ENCODE peak calls at places on chromosomes 7 and 10, in nine cellular contexts. R is A549; X is astrocyte of the spinal cord; L is neural crest cell; W is nephron progenitor cell; T is GM12891; D is immature natural killer cell; O is stimulated activated CD4-positive, alpha-beta T cell treated with anti-CD3 and anti-CD28 coated beads, Interleukin-1b, Interleukin-23, amount 100 ng/mL, for 1 hour; U is nucleus accumbens. Q is an unnamed sample.

GRCh38 chr7:101232141-101232821 is 5.3 kb downstream of the CLDN15 start:
- DNase-seq in D (no peak), X (no peak), R (no peak), O (no peak), U (no peak), L (no peak), W (peak), T (no peak), Q (peak)

GRCh38 chr7:139619367-139619657 is 95.8 kb downstream of the CLEC2L start:
- DNase-seq in W (no peak), O (no peak), L (no peak), T (no peak), X (peak), U (no peak), D (no peak), R (no peak), Q (peak)

GRCh38 chr7:65379318-65379717 is 5.7 kb downstream of the ZNF92 start:
- DNase-seq in R (no peak), X (no peak), T (no peak), L (no peak), O (no peak), W (no peak), U (no peak), D (no peak), Q (peak)

GRCh38 chr10:59958882-59959281 is 52.5 kb upstream of the CCDC6 start:
- DNase-seq in U (no peak), O (no peak), R (no peak), X (no peak), D (no peak), W (no peak), T (no peak), L (no peak), Q (no peak)

GRCh38 chr10:10892290-10892875 is 125.3 kb upstream of the CELF2 start:
- DNase-seq in T (no peak), L (no peak), X (no peak), O (no peak), U (no peak), D (no peak), R (no peak), W (no peak), Q (no peak)

GRCh38 chr10:52644678-52645434 is 127.7 kb downstream of the MBL2 start:
- DNase-seq in O (no peak), R (peak), U (no peak), T (no peak), D (no peak), X (peak), W (peak), L (peak), Q (no peak)

GRCh38 chr10:121633056-121633455 is 34.8 kb upstream of the FGFR2 start:
- DNase-seq in R (no peak), W (no peak), L (no peak), D (no peak), U (no peak), X (no peak), O (no peak), T (no peak), Q (peak)

GRCh38 chr10:529831-530230 is 159.6 kb downstream of the DIP2C start:
- DNase-seq in U (no peak), D (no peak), O (no peak), T (no peak), X (no peak), R (no peak), W (no peak), L (no peak), Q (no peak)

GRCh38 chr7:102473271-102473991 is 5.3 kb downstream of the POLR2J start:
- DNase-seq in W (no peak), T (no peak), D (no peak), L (no peak), X (no peak), U (no peak), R (no peak), O (no peak), Q (no peak)

GRCh38 chr10:35739998-35740397 is 97.9 kb upstream of the FZD8 start:
- DNase-seq in T (no peak), L (no peak), D (no peak), X (peak), W (no peak), U (no peak), O (no peak), R (no peak), Q (no peak)

GRCh38 chr10:100528123-100528884 is 1.4 kb downstream of the NDUFB8 start:
- DNase-seq in L (no peak), W (no peak), O (no peak), X (no peak), R (no peak), U (no peak), T (no peak), D (no peak), Q (no peak)

GRCh38 chr7:128407751-128408708 is 1.8 kb downstream of the IMPDH1 start:
- DNase-seq in D (no peak), R (no peak), X (no peak), U (no peak), T (no peak), W (no peak), O (no peak), L (no peak), Q (no peak)

GRCh38 chr7:23915196-23915595 is 205.2 kb downstream of the STK31 start:
- DNase-seq in U (no peak), D (no peak), T (no peak), X (no peak), R (no peak), W (no peak), O (no peak), L (no peak), Q (no peak)

GRCh38 chr7:1768835-1769234 is 98.8 kb downstream of the ELFN1 start:
- DNase-seq in R (peak), L (no peak), D (no peak), U (no peak), T (no peak), W (no peak), X (no peak), O (no peak), Q (no peak)

GRCh38 chr7:50372921-50373320 is 68.4 kb downstream of the IKZF1 start:
- DNase-seq in L (no peak), D (no peak), U (no peak), X (no peak), T (no peak), O (no peak), R (no peak), W (no peak), Q (no peak)

GRCh38 chr7:65269150-65269856 is 104.4 kb upstream of the ZNF92 start:
- DNase-seq in D (no peak), O (no peak), R (peak), T (no peak), X (peak), L (peak), U (no peak), W (peak), Q (peak)

GRCh38 chr7:42534441-42534840 is 297.4 kb upstream of the GLI3 start:
- DNase-seq in D (no peak), T (no peak), X (no peak), R (no peak), L (no peak), O (no peak), U (no peak), W (no peak), Q (no peak)

GRCh38 chr10:12262278-12262981 is 66.4 kb downstream of the CDC123 start:
- DNase-seq in R (no peak), O (no peak), D (peak), T (no peak), W (no peak), U (no peak), L (no peak), X (no peak), Q (peak)

GRCh38 chr10:26860026-26860541 is 674 bp downstream of the ABI1 start:
- DNase-seq in X (peak), W (peak), L (peak), R (peak), D (no peak), O (peak), T (no peak), U (no peak), Q (peak)

GRCh38 chr10:70461397-70462348 is 16.9 kb upstream of the PALD1 start:
- DNase-seq in R (peak), X (peak), T (peak), L (peak), U (no peak), O (no peak), W (peak), D (peak), Q (peak)

GRCh38 chr7:73704640-73705550 is 14.6 kb downstream of the STX1A start:
- DNase-seq in T (no peak), D (no peak), O (no peak), U (no peak), W (no peak), L (no peak), X (peak), R (peak), Q (no peak)

GRCh38 chr10:95397747-95398146 is 106.9 kb upstream of the PDLIM1 start:
- DNase-seq in W (no peak), O (no peak), L (no peak), D (no peak), T (no peak), X (no peak), U (no peak), R (no peak), Q (no peak)

GRCh38 chr10:6328708-6329423 is 126.1 kb downstream of the PFKFB3 start:
- DNase-seq in D (no peak), W (no peak), U (no peak), T (no peak), L (no peak), X (no peak), R (no peak), O (no peak), Q (no peak)

GRCh38 chr7:28747404-28747803 is 210.7 kb downstream of the TRIL start:
- DNase-seq in O (no peak), U (no peak), T (no peak), X (no peak), L (no peak), R (no peak), D (no peak), W (no peak), Q (peak)

GRCh38 chr7:69967152-69967591 is 368.9 kb downstream of the AUTS2 start:
- DNase-seq in T (no peak), L (peak), U (no peak), R (no peak), O (no peak), W (peak), X (no peak), D (no peak), Q (peak)

GRCh38 chr7:5302577-5302976 is 19.8 kb downstream of the SLC29A4 start:
- DNase-seq in W (no peak), X (no peak), R (no peak), D (no peak), U (no peak), T (no peak), L (no peak), O (no peak), Q (peak)

GRCh38 chr7:16421333-16422099 is at the start of gene CRPPA:
- DNase-seq in U (no peak), T (no peak), X (peak), R (no peak), O (no peak), L (peak), W (peak), D (peak), Q (peak)

GRCh38 chr7:5172196-5172800 is 17.7 kb upstream of the WIPI2 start:
- DNase-seq in T (no peak), X (no peak), L (no peak), W (no peak), U (no peak), O (no peak), R (no peak), D (no peak), Q (no peak)

GRCh38 chr10:29257106-29257783 is 31.6 kb upstream of the LYZL1 start:
- DNase-seq in D (no peak), X (peak), L (no peak), O (no peak), R (no peak), U (no peak), T (no peak), W (peak), Q (peak)

GRCh38 chr10:96267234-96267705 is 4.1 kb downstream of the BLNK start:
- DNase-seq in U (no peak), T (no peak), X (no peak), R (no peak), O (no peak), W (no peak), L (no peak), D (no peak), Q (no peak)

Q was measured in islet precursor cell.